ENCODE peak calls at places on chromosomes 1 and 21, in nine cellular contexts. One of them, this sample, is unnamed.

GRCh38 chr1:81237531-81238528 is 562.9 kb upstream of the ADGRL2 start:
- DNase-seq in KBM-7: no peak
- DNase-seq in PC-3: no peak
- DNase-seq in midbrain: no peak
- DNase-seq in DMS 273 treated with DMSO at 0.1 percent for 48 hours: no peak
- DNase-seq in NCI-H345: peak; percentile 22
- DNase-seq in HTR-8/SVneo: no peak
- DNase-seq in HL-60: no peak
- DNase-seq in stimulated activated effector memory CD8-positive, alpha-beta T cell treated with anti-CD3 and anti-CD28 coated beads, Interleukin-12 subunit alpha, Interleukin-12 subunit beta, amount 100 ng/mL, for 72 hours: no peak
- DNase-seq in this sample: no peak

GRCh38 chr1:29354511-29355098 is 118.3 kb downstream of the PTPRU start:
- DNase-seq in KBM-7: peak; percentile 23
- DNase-seq in PC-3: no peak
- DNase-seq in midbrain: no peak
- DNase-seq in DMS 273 treated with DMSO at 0.1 percent for 48 hours: no peak
- DNase-seq in NCI-H345: no peak
- DNase-seq in HTR-8/SVneo: no peak
- DNase-seq in HL-60: no peak
- DNase-seq in stimulated activated effector memory CD8-positive, alpha-beta T cell treated with anti-CD3 and anti-CD28 coated beads, Interleukin-12 subunit alpha, Interleukin-12 subunit beta, amount 100 ng/mL, for 72 hours: no peak
- DNase-seq in this sample: no peak

GRCh38 chr1:114671011-114671938 is 1.4 kb upstream of the DENND2C start:
- DNase-seq in KBM-7: no peak
- DNase-seq in PC-3: peak; percentile 48
- DNase-seq in midbrain: no peak
- DNase-seq in DMS 273 treated with DMSO at 0.1 percent for 48 hours: no peak
- DNase-seq in NCI-H345: no peak
- DNase-seq in HTR-8/SVneo: peak; percentile 8
- DNase-seq in HL-60: no peak
- DNase-seq in stimulated activated effector memory CD8-positive, alpha-beta T cell treated with anti-CD3 and anti-CD28 coated beads, Interleukin-12 subunit alpha, Interleukin-12 subunit beta, amount 100 ng/mL, for 72 hours: no peak
- DNase-seq in this sample: no peak

GRCh38 chr1:84619383-84620093 is 45.3 kb upstream of the CTBS start:
- DNase-seq in KBM-7: peak; percentile 78
- DNase-seq in PC-3: peak; percentile 90
- DNase-seq in midbrain: peak; percentile 65
- DNase-seq in DMS 273 treated with DMSO at 0.1 percent for 48 hours: no peak
- DNase-seq in NCI-H345: peak; percentile 53
- DNase-seq in HTR-8/SVneo: peak; percentile 60
- DNase-seq in HL-60: no peak
- DNase-seq in stimulated activated effector memory CD8-positive, alpha-beta T cell treated with anti-CD3 and anti-CD28 coated beads, Interleukin-12 subunit alpha, Interleukin-12 subunit beta, amount 100 ng/mL, for 72 hours: peak; percentile 21
- DNase-seq in this sample: no peak

GRCh38 chr1:30399026-30399425 is 324.4 kb downstream of the MATN1 start:
- DNase-seq in KBM-7: no peak
- DNase-seq in PC-3: no peak
- DNase-seq in midbrain: no peak
- DNase-seq in DMS 273 treated with DMSO at 0.1 percent for 48 hours: no peak
- DNase-seq in NCI-H345: no peak
- DNase-seq in HTR-8/SVneo: no peak
- DNase-seq in HL-60: no peak
- DNase-seq in stimulated activated effector memory CD8-positive, alpha-beta T cell treated with anti-CD3 and anti-CD28 coated beads, Interleukin-12 subunit alpha, Interleukin-12 subunit beta, amount 100 ng/mL, for 72 hours: no peak
- DNase-seq in this sample: no peak

GRCh38 chr1:204196068-204196795 is at the start of gene KISS1:
- DNase-seq in KBM-7: no peak
- DNase-seq in PC-3: peak; percentile 40
- DNase-seq in midbrain: no peak
- DNase-seq in DMS 273 treated with DMSO at 0.1 percent for 48 hours: no peak
- DNase-seq in NCI-H345: no peak
- DNase-seq in HTR-8/SVneo: no peak
- DNase-seq in HL-60: no peak
- DNase-seq in stimulated activated effector memory CD8-positive, alpha-beta T cell treated with anti-CD3 and anti-CD28 coated beads, Interleukin-12 subunit alpha, Interleukin-12 subunit beta, amount 100 ng/mL, for 72 hours: no peak
- DNase-seq in this sample: no peak

GRCh38 chr1:232212248-232212647 is 417.7 kb downstream of the SIPA1L2 start:
- DNase-seq in KBM-7: no peak
- DNase-seq in PC-3: no peak
- DNase-seq in midbrain: no peak
- DNase-seq in DMS 273 treated with DMSO at 0.1 percent for 48 hours: no peak
- DNase-seq in NCI-H345: no peak
- DNase-seq in HTR-8/SVneo: no peak
- DNase-seq in HL-60: no peak
- DNase-seq in stimulated activated effector memory CD8-positive, alpha-beta T cell treated with anti-CD3 and anti-CD28 coated beads, Interleukin-12 subunit alpha, Interleukin-12 subunit beta, amount 100 ng/mL, for 72 hours: no peak
- DNase-seq in this sample: no peak

GRCh38 chr1:25021586-25022215 is 91.6 kb upstream of the RUNX3 start:
- DNase-seq in KBM-7: no peak
- DNase-seq in PC-3: no peak
- DNase-seq in midbrain: no peak
- DNase-seq in DMS 273 treated with DMSO at 0.1 percent for 48 hours: no peak
- DNase-seq in NCI-H345: no peak
- DNase-seq in HTR-8/SVneo: no peak
- DNase-seq in HL-60: no peak
- DNase-seq in stimulated activated effector memory CD8-positive, alpha-beta T cell treated with anti-CD3 and anti-CD28 coated beads, Interleukin-12 subunit alpha, Interleukin-12 subunit beta, amount 100 ng/mL, for 72 hours: no peak
- DNase-seq in this sample: no peak

GRCh38 chr1:179298952-179299351 is 5.4 kb downstream of the SOAT1 start:
- DNase-seq in KBM-7: no peak
- DNase-seq in PC-3: no peak
- DNase-seq in midbrain: no peak
- DNase-seq in DMS 273 treated with DMSO at 0.1 percent for 48 hours: no peak
- DNase-seq in NCI-H345: no peak
- DNase-seq in HTR-8/SVneo: no peak
- DNase-seq in HL-60: no peak
- DNase-seq in stimulated activated effector memory CD8-positive, alpha-beta T cell treated with anti-CD3 and anti-CD28 coated beads, Interleukin-12 subunit alpha, Interleukin-12 subunit beta, amount 100 ng/mL, for 72 hours: no peak
- DNase-seq in this sample: no peak

GRCh38 chr1:45775794-45776193 is 25.3 kb upstream of the IPP start:
- DNase-seq in KBM-7: no peak
- DNase-seq in PC-3: no peak
- DNase-seq in midbrain: no peak
- DNase-seq in DMS 273 treated with DMSO at 0.1 percent for 48 hours: no peak
- DNase-seq in NCI-H345: no peak
- DNase-seq in HTR-8/SVneo: no peak
- DNase-seq in HL-60: no peak
- DNase-seq in stimulated activated effector memory CD8-positive, alpha-beta T cell treated with anti-CD3 and anti-CD28 coated beads, Interleukin-12 subunit alpha, Interleukin-12 subunit beta, amount 100 ng/mL, for 72 hours: no peak
- DNase-seq in this sample: no peak

GRCh38 chr1:2081326-2081885 is 31.2 kb downstream of the PRKCZ start:
- DNase-seq in KBM-7: no peak
- DNase-seq in PC-3: no peak
- DNase-seq in midbrain: no peak
- DNase-seq in DMS 273 treated with DMSO at 0.1 percent for 48 hours: no peak
- DNase-seq in NCI-H345: no peak
- DNase-seq in HTR-8/SVneo: no peak
- DNase-seq in HL-60: no peak
- DNase-seq in stimulated activated effector memory CD8-positive, alpha-beta T cell treated with anti-CD3 and anti-CD28 coated beads, Interleukin-12 subunit alpha, Interleukin-12 subunit beta, amount 100 ng/mL, for 72 hours: no peak
- DNase-seq in this sample: no peak

GRCh38 chr1:177181631-177182291 is 11.0 kb downstream of the BRINP2 start:
- DNase-seq in KBM-7: peak; percentile 80
- DNase-seq in PC-3: peak; percentile 78
- DNase-seq in midbrain: peak; percentile 78
- DNase-seq in DMS 273 treated with DMSO at 0.1 percent for 48 hours: no peak
- DNase-seq in NCI-H345: peak; percentile 78
- DNase-seq in HTR-8/SVneo: peak; percentile 57
- DNase-seq in HL-60: peak; percentile 8
- DNase-seq in stimulated activated effector memory CD8-positive, alpha-beta T cell treated with anti-CD3 and anti-CD28 coated beads, Interleukin-12 subunit alpha, Interleukin-12 subunit beta, amount 100 ng/mL, for 72 hours: peak; percentile 12
- DNase-seq in this sample: peak; percentile 50

GRCh38 chr1:156310962-156311361 is 11.9 kb upstream of the VHLL start:
- DNase-seq in KBM-7: no peak
- DNase-seq in PC-3: peak; percentile 75
- DNase-seq in midbrain: no peak
- DNase-seq in DMS 273 treated with DMSO at 0.1 percent for 48 hours: no peak
- DNase-seq in NCI-H345: no peak
- DNase-seq in HTR-8/SVneo: no peak
- DNase-seq in HL-60: peak; percentile 89
- DNase-seq in stimulated activated effector memory CD8-positive, alpha-beta T cell treated with anti-CD3 and anti-CD28 coated beads, Interleukin-12 subunit alpha, Interleukin-12 subunit beta, amount 100 ng/mL, for 72 hours: no peak
- DNase-seq in this sample: no peak

GRCh38 chr1:23556661-23557470 is 2.4 kb downstream of the ID3 start:
- DNase-seq in KBM-7: no peak
- DNase-seq in PC-3: no peak
- DNase-seq in midbrain: no peak
- DNase-seq in DMS 273 treated with DMSO at 0.1 percent for 48 hours: peak; percentile 61
- DNase-seq in NCI-H345: no peak
- DNase-seq in HTR-8/SVneo: no peak
- DNase-seq in HL-60: no peak
- DNase-seq in stimulated activated effector memory CD8-positive, alpha-beta T cell treated with anti-CD3 and anti-CD28 coated beads, Interleukin-12 subunit alpha, Interleukin-12 subunit beta, amount 100 ng/mL, for 72 hours: no peak
- DNase-seq in this sample: no peak

GRCh38 chr21:39108291-39109162 is 74.7 kb downstream of the PSMG1 start:
- DNase-seq in KBM-7: no peak
- DNase-seq in PC-3: no peak
- DNase-seq in midbrain: no peak
- DNase-seq in DMS 273 treated with DMSO at 0.1 percent for 48 hours: no peak
- DNase-seq in NCI-H345: no peak
- DNase-seq in HTR-8/SVneo: no peak
- DNase-seq in HL-60: no peak
- DNase-seq in stimulated activated effector memory CD8-positive, alpha-beta T cell treated with anti-CD3 and anti-CD28 coated beads, Interleukin-12 subunit alpha, Interleukin-12 subunit beta, amount 100 ng/mL, for 72 hours: no peak
- DNase-seq in this sample: no peak

GRCh38 chr1:172344444-172344843 is 76.0 kb upstream of the C1orf105 start:
- DNase-seq in KBM-7: no peak
- DNase-seq in PC-3: no peak
- DNase-seq in midbrain: no peak
- DNase-seq in DMS 273 treated with DMSO at 0.1 percent for 48 hours: no peak
- DNase-seq in NCI-H345: no peak
- DNase-seq in HTR-8/SVneo: no peak
- DNase-seq in HL-60: no peak
- DNase-seq in stimulated activated effector memory CD8-positive, alpha-beta T cell treated with anti-CD3 and anti-CD28 coated beads, Interleukin-12 subunit alpha, Interleukin-12 subunit beta, amount 100 ng/mL, for 72 hours: no peak
- DNase-seq in this sample: no peak

GRCh38 chr1:111417755-111418154 is 9.8 kb downstream of the OVGP1 start:
- DNase-seq in KBM-7: no peak
- DNase-seq in PC-3: peak; percentile 58
- DNase-seq in midbrain: no peak
- DNase-seq in DMS 273 treated with DMSO at 0.1 percent for 48 hours: no peak
- DNase-seq in NCI-H345: peak; percentile 15
- DNase-seq in HTR-8/SVneo: no peak
- DNase-seq in HL-60: no peak
- DNase-seq in stimulated activated effector memory CD8-positive, alpha-beta T cell treated with anti-CD3 and anti-CD28 coated beads, Interleukin-12 subunit alpha, Interleukin-12 subunit beta, amount 100 ng/mL, for 72 hours: no peak
- DNase-seq in this sample: no peak

GRCh38 chr1:168187180-168187579 is 8.4 kb downstream of the TIPRL start:
- DNase-seq in KBM-7: no peak
- DNase-seq in PC-3: no peak
- DNase-seq in midbrain: no peak
- DNase-seq in DMS 273 treated with DMSO at 0.1 percent for 48 hours: no peak
- DNase-seq in NCI-H345: no peak
- DNase-seq in HTR-8/SVneo: no peak
- DNase-seq in HL-60: no peak
- DNase-seq in stimulated activated effector memory CD8-positive, alpha-beta T cell treated with anti-CD3 and anti-CD28 coated beads, Interleukin-12 subunit alpha, Interleukin-12 subunit beta, amount 100 ng/mL, for 72 hours: no peak
- DNase-seq in this sample: no peak

GRCh38 chr1:5494518-5494917 is 497.7 kb downstream of the NPHP4 start:
- DNase-seq in KBM-7: no peak
- DNase-seq in PC-3: no peak
- DNase-seq in midbrain: peak; percentile 66
- DNase-seq in DMS 273 treated with DMSO at 0.1 percent for 48 hours: no peak
- DNase-seq in NCI-H345: no peak
- DNase-seq in HTR-8/SVneo: no peak
- DNase-seq in HL-60: no peak
- DNase-seq in stimulated activated effector memory CD8-positive, alpha-beta T cell treated with anti-CD3 and anti-CD28 coated beads, Interleukin-12 subunit alpha, Interleukin-12 subunit beta, amount 100 ng/mL, for 72 hours: no peak
- DNase-seq in this sample: no peak